ENCODE peak calls at places on chromosomes 16 and 17, in ten cellular contexts. Y is psoas muscle; X is cardiac muscle cell; S is tibial artery; H is uterus; B is colonic mucosa; A is CD4-positive, alpha-beta T cell; T is mammary epithelial cell; P is ascending aorta; L is AG04450. Z is an unnamed sample.

GRCh38 chr17:32156656-32157055 is 14.4 kb downstream of the RHOT1 start:
- DNase-seq in Y (no peak), X (no peak), S (no peak), H (no peak), B (no peak), A (no peak), T (no peak), P (no peak), L (no peak), Z (no peak)

GRCh38 chr17:19940722-19941464 is 36.7 kb downstream of the AKAP10 start:
- DNase-seq in Y (no peak), X (peak; percentile 68), S (no peak), H (no peak), B (no peak), A (no peak), T (peak; percentile 32), P (no peak), L (no peak), Z (no peak)

GRCh38 chr17:13727441-13728171 is 125.9 kb upstream of the HS3ST3A1 start:
- DNase-seq in Y (no peak), X (peak; percentile 75), S (no peak), H (no peak), B (no peak), A (no peak), T (peak; percentile 52), P (no peak), L (peak; percentile 13), Z (no peak)

GRCh38 chr16:85862476-85863383 is 36.2 kb upstream of the IRF8 start:
- DNase-seq in Y (no peak), X (no peak), S (no peak), H (no peak), B (peak; percentile 12), A (no peak), T (no peak), P (no peak), L (no peak), Z (no peak)

GRCh38 chr17:51035436-51035835 is 85.2 kb downstream of the SPAG9 start:
- DNase-seq in Y (no peak), X (peak; percentile 96), S (no peak), H (no peak), B (no peak), A (no peak), T (peak; percentile 24), P (no peak), L (peak; percentile 67), Z (no peak)

GRCh38 chr17:67376509-67376891 is 581 bp upstream of the PITPNC1 start:
- DNase-seq in Y (no peak), X (peak; percentile 32), S (no peak), H (peak; percentile 28), B (no peak), A (no peak), T (no peak), P (peak; percentile 68), L (no peak), Z (peak; percentile 80)

GRCh38 chr16:4414187-4414909 is 2.0 kb downstream of the CORO7 start:
- DNase-seq in Y (no peak), X (no peak), S (no peak), H (no peak), B (no peak), A (peak; percentile 74), T (no peak), P (no peak), L (no peak), Z (peak; percentile 82)

GRCh38 chr16:67862623-67863583 is 9.9 kb upstream of the EDC4 start:
- DNase-seq in Y (peak; percentile 83), X (peak; percentile 60), S (peak; percentile 88), H (peak; percentile 61), B (no peak), A (no peak), T (no peak), P (peak; percentile 95), L (no peak), Z (no peak)

GRCh38 chr17:17525956-17526355 is 29.8 kb upstream of the RASD1 start:
- DNase-seq in Y (no peak), X (no peak), S (no peak), H (no peak), B (peak; percentile 51), A (no peak), T (no peak), P (no peak), L (no peak), Z (no peak)

GRCh38 chr16:50858376-50858775 is 116.5 kb downstream of the CYLD start:
- DNase-seq in Y (no peak), X (no peak), S (no peak), H (no peak), B (no peak), A (no peak), T (no peak), P (no peak), L (no peak), Z (no peak)

GRCh38 chr17:63165420-63165819 is 199.4 kb downstream of the TANC2 start:
- DNase-seq in Y (no peak), X (no peak), S (no peak), H (no peak), B (no peak), A (no peak), T (no peak), P (no peak), L (no peak), Z (no peak)

GRCh38 chr17:19290047-19290705 is 53.0 kb downstream of the EPN2 start:
- DNase-seq in Y (no peak), X (no peak), S (no peak), H (no peak), B (no peak), A (no peak), T (no peak), P (no peak), L (no peak), Z (peak; percentile 63)

GRCh38 chr16:82945420-82946096 is 318.8 kb downstream of the CDH13 start:
- DNase-seq in Y (no peak), X (peak; percentile 8), S (no peak), H (no peak), B (no peak), A (no peak), T (no peak), P (no peak), L (no peak), Z (no peak)

GRCh38 chr17:49694847-49695697 is 12.7 kb downstream of the SLC35B1 start:
- DNase-seq in Y (peak; percentile 48), X (peak; percentile 40), S (peak; percentile 64), H (peak; percentile 71), B (peak; percentile 72), A (peak; percentile 62), T (no peak), P (no peak), L (no peak), Z (peak; percentile 80)

DNA sequence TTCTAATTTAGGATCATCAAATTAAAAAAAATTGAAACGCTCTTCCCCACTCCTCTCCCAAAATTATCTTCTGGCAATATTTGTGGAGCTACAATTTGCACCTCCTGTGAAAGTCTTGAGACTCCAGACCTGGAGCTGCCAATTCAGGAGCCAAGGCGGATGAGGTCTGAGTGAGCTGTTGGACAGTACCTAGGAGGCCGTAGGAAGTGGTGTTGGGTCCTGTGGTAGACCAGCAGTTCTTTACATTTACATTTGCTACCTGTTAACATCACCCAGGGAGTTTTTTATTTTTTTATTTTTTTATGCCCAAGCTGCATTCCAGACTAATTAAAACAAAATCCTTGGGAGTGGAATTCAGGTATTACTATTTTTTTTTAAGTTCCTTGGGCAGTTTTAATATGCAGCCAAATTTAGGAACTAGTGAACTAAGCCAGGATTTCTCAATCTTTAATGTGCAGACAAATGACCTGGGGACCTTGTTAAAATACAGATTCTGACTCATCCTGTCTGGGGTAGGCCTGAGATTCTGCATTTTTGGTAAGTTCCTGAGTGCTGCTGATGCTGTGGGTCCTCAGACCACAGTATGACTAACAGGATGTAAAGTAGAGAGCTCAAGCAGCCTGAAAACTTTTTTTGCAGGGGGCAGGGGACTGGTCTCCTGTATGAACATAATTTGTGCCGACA is 271.1 kb downstream of the PHKB start:
- DNase-seq in Y (no peak), X (peak; percentile 72), S (no peak), H (no peak), B (no peak), A (no peak), T (peak; percentile 96), P (no peak), L (peak; percentile 53), Z (no peak)
- H3K27ac ChIP-seq in Y (no peak overlapping the region), X (no peak overlapping the region), S (no peak overlapping the region), H (no peak overlapping the region), B (no peak overlapping the region), A (no peak overlapping the region), T (peak overlapping the region; percentile 63), P (no peak overlapping the region), L (peak overlapping the region; percentile 48), Z (no peak overlapping the region)

GRCh38 chr16:878071-878784 is 77.7 kb upstream of the GNG13 start:
- DNase-seq in Y (peak; percentile 5), X (no peak), S (no peak), H (no peak), B (no peak), A (no peak), T (no peak), P (no peak), L (no peak), Z (no peak)
- TF ChIP-seq CTCF in Y (no peak), X (no peak), S (no peak), H (no peak), B (no peak), A (no peak), T (no peak), P (no peak), L (no peak), Z (no peak)

DNA sequence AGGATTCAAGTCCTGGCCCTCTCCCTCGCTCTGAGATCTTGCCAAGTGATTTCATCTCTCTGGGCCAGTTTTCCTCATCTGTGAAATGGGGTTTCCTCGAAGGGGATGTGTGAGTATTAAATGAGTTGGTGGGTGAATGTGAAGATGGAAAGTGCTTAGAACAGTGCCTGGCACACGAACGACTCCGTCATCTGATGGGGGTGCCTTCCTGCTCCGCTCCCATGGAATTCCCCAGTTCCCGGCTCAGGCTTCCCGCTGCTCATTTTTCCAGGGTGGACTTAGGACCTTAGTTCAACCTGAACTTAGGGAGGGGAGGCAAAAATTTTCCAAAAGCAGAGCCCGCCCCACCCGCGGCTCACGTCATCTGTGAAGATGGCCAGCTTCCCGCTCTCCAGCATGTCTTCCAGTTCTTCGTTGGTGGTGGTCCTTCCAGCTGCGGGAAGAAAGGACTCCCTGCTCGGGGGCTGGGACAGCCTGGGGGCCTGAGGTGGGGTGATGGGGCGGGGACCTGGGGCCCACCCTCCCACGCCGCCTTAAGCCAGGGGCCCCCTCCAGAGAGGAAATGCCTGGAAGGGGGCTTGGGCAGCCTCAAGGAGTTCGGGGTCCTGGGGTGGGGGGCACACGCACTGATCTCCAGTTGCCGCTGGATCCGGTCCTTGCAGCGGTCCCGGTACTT is 11.5 kb downstream of the HSD3B7 start:
- DNase-seq in Y (no peak), X (no peak), S (no peak), H (peak; percentile 53), B (peak; percentile 70), A (no peak), T (no peak), P (no peak), L (no peak), Z (no peak)
- H3K27ac ChIP-seq in Y (peak overlapping the region; percentile 55), X (no peak overlapping the region), S (peak overlapping the region; percentile 71), H (peak overlapping the region; percentile 70), B (peak overlapping the region; percentile 55), A (no peak overlapping the region), T (peak overlapping the region; percentile 31), P (peak overlapping the region; percentile 94), L (no peak overlapping the region), Z (peak overlapping the region; percentile 90)

DNA sequence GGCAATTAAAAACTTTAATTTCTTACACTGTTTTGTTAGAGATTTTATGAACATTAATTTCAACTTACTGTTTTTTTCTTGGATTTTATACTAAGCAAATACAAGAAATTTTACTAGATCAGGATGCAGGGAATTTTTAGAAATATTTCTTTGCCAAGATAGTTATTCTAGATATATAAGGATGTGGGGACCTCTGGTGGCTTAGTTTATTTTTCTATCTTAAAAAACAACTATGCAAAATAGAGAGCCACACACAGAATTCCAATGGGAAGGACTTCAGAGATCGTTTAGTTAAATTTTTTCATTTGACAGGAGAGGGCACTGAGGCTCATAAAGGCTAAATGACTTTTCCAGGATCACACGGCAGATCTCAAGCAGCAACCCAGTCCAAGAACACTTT is 23.0 kb upstream of the CAPNS2 start:
- DNase-seq in Y (no peak), X (peak; percentile 63), S (no peak), H (no peak), B (no peak), A (no peak), T (no peak), P (no peak), L (no peak), Z (no peak)
- TF ChIP-seq CTCF in Y (peak; percentile 53), X (peak; percentile 33), S (peak; percentile 28), H (peak; percentile 54), B (no peak), A (no peak), T (peak; percentile 11), P (peak; percentile 26), L (peak; percentile 40), Z (no peak)